ENCODE peak calls at places on chromosomes 4 and X, in eight cellular contexts. Q, U, L, G, I, Y, D and V are unnamed samples.

GRCh38 chr4:90498175-90498574 is 371.0 kb downstream of the CCSER1 start:
- DNase-seq in Q (no peak), Y (no peak), I (no peak), U (no peak), G (no peak), D (no peak), L (no peak), V (no peak)

GRCh38 chr4:8228319-8229250 is 29.5 kb downstream of the SH3TC1 start:
- DNase-seq in Y (no peak), G (peak), D (peak), L (peak), I (no peak), U (no peak), Q (peak), V (no peak)

GRCh38 chrX:95733426-95733825 is 951.2 kb upstream of the DIAPH2 start:
- DNase-seq in D (no peak), G (no peak), U (no peak), L (no peak), Y (no peak), Q (no peak), I (no peak), V (no peak)

GRCh38 chrX:43002526-43003203 is 224.7 kb upstream of the PPP1R2C start:
- DNase-seq in Y (no peak), L (no peak), Q (no peak), D (no peak), U (no peak), G (no peak), I (no peak), V (no peak)

GRCh38 chrX:22135171-22135711 is 103.1 kb downstream of the PHEX start:
- DNase-seq in Q (no peak), G (no peak), L (no peak), Y (no peak), I (peak), U (no peak), D (no peak), V (no peak)

GRCh38 chr4:169418846-169419245 is 148.1 kb upstream of the SH3RF1 start:
- DNase-seq in U (no peak), G (no peak), Q (peak), D (no peak), I (no peak), Y (no peak), L (no peak), V (no peak)

GRCh38 chr4:119097282-119097900 is 38.2 kb upstream of the MYOZ2 start:
- DNase-seq in G (no peak), Q (no peak), I (no peak), D (no peak), L (no peak), U (no peak), Y (no peak), V (no peak)

GRCh38 chrX:141278306-141278705 is 36.0 kb upstream of the SPANXC start:
- DNase-seq in Y (peak), U (peak), I (peak), G (no peak), D (no peak), L (no peak), Q (no peak), V (no peak)

GRCh38 chr4:172736046-172736445 is 432.6 kb upstream of the GALNT7 start:
- DNase-seq in Y (no peak), Q (no peak), U (no peak), L (no peak), D (no peak), I (no peak), G (no peak), V (no peak)

GRCh38 chr4:47668810-47669408 is 169.0 kb downstream of the CORIN start:
- DNase-seq in U (peak), G (peak), I (peak), D (no peak), L (no peak), Y (no peak), Q (peak), V (no peak)

GRCh38 chr4:75555294-75556164 is at the start of gene ODAPH:
- DNase-seq in Q (peak), I (no peak), L (no peak), Y (no peak), D (no peak), U (no peak), G (no peak), V (no peak)

GRCh38 chr4:30630431-30630830 is 89.7 kb upstream of the PCDH7 start:
- DNase-seq in U (no peak), I (no peak), Y (no peak), G (no peak), Q (no peak), D (no peak), L (no peak), V (no peak)

GRCh38 chrX:151753313-151754041 is 18.9 kb downstream of the CNGA2 start:
- DNase-seq in I (peak), Y (peak), L (no peak), Q (no peak), D (peak), G (peak), U (peak), V (no peak)

GRCh38 chr4:157804986-157805385 is 367.8 kb downstream of the GASK1B start:
- DNase-seq in Y (no peak), D (no peak), L (no peak), Q (no peak), G (no peak), U (no peak), I (no peak), V (no peak)

GRCh38 chrX:153925387-153925738 is 701 bp downstream of the ARHGAP4 start:
- DNase-seq in L (no peak), Y (no peak), U (no peak), G (no peak), D (no peak), I (no peak), Q (no peak), V (no peak)

GRCh38 chrX:153927686-153927935 is 1.5 kb upstream of the ARHGAP4 start:
- DNase-seq in D (no peak), L (no peak), I (no peak), Q (no peak), G (no peak), Y (no peak), U (no peak), V (no peak)

GRCh38 chrX:153926594-153926862 is 464 bp upstream of the ARHGAP4 start:
- DNase-seq in Y (peak), I (no peak), G (no peak), D (no peak), L (no peak), Q (no peak), U (no peak), V (no peak)

GRCh38 chrX:153926863-153927685 is 1.0 kb upstream of the ARHGAP4 start:
- DNase-seq in Q (no peak), L (peak), Y (no peak), U (no peak), G (peak), D (peak), I (no peak), V (no peak)

DNA sequence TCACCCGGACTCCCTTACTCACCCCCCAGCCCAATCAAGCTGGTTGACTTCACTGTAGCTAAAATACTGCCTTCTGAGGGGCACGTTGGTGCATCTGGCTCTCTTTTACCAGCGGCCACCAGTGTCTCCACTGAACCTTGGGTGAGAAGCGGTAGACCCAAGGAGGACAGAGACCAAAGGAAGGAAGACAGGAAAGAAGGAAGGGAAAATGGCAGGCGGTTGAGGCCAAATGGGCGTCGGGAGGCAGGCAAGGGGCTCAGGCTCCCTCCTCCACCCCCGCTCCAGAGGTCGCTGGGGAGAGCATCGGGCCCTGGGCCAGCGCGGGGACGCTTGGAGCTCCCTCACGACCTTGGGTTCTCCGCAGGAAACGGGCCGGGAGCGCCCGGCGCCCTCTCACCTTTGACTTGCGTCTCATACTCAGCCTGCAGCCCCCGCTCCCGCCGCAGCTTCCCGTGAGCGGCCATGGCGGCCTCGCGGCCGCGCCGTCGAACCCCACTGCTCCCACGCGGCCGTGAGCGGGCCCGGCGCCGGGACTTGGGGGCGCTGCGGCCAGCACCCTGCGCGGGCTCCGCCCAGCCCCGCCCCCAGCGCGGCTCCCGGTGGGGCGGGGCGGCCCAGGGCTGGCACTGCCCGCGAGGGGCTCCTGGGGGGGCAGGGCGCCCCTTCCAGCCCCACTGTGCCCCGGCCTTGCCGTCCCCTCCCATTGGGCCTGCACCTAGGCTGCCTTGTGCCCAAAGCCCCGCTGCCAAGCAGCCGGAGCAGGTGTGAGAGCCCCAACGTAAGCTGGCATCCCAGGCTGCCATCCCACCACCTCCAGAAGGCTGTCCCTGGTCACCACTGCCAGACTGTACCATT is at the start of gene ARHGAP4:
- DNase-seq in L (peak), I (no peak), D (peak), Q (no peak), G (no peak), U (no peak), Y (peak), V (no peak)
- TF ChIP-seq CTCF in L (no peak), I (no peak), D (no peak), Q (no peak), G (no peak), U (no peak), Y (no peak), V (no peak)

GRCh38 chr4:4754641-4755040 is 104.8 kb upstream of the MSX1 start:
- DNase-seq in I (no peak), L (no peak), Q (no peak), U (no peak), D (no peak), G (no peak), Y (no peak), V (no peak)

GRCh38 chr4:4752025-4752424 is 107.4 kb upstream of the MSX1 start:
- DNase-seq in Y (no peak), D (no peak), I (no peak), U (no peak), Q (no peak), L (no peak), G (no peak), V (no peak)

GRCh38 chr4:4753643-4754042 is 105.8 kb upstream of the MSX1 start:
- DNase-seq in G (no peak), U (no peak), L (no peak), Q (no peak), D (no peak), I (no peak), Y (no peak), V (no peak)

GRCh38 chr4:4752576-4753401 is 106.7 kb upstream of the MSX1 start:
- DNase-seq in Y (no peak), D (no peak), U (no peak), I (no peak), G (no peak), Q (peak), L (no peak), V (no peak)

DNA sequence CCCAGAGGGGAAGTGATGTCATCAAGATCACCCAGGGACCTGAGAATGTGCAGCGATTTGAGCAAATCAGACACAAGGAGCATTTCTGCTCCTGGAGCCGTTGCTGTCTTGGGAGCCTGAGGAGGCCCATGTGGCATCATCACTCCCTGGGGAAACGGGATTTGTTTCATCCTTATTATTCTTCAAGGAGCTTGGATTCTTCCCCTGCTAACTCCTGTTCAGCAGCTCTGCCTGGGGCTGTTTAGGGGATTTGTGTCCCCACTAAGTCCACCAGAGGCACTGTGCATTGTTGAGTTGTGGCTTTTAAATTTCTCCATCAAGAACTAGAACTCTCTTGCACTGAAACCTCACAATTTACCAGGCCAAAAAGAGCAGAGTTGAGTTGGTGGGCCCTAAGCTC is 104.2 kb upstream of the MSX1 start:
- DNase-seq in Y (no peak), I (no peak), D (no peak), U (no peak), Q (no peak), G (no peak), L (no peak), V (no peak)
- TF ChIP-seq CTCF in Y (no peak), I (no peak), D (no peak), U (no peak), Q (peak), G (no peak), L (no peak), V (no peak)

DNA sequence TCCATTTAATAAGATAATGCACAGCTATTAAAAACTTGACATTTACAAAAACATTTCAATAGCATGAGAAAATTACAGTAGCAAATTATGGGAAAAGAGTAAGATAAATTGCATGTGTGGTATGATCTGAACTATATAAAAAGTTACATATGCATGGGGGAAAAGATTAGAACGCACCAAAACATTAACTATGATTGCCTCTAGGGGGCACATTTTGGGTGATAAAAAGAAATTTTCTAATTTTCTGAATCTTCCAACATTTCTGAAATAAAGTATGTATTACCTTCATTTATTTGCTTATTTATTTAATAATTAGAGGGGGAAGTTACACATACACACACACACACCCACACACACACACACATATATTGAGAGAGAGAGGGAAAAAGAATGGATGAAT is 19.6 kb upstream of the KDM5C start:
- DNase-seq in D (no peak), Q (no peak), L (no peak), I (no peak), Y (no peak), U (no peak), G (no peak), V (no peak)
- TF ChIP-seq CTCF in D (no peak), Q (peak), L (no peak), I (peak), Y (no peak), U (peak), G (peak), V (peak)

GRCh38 chrX:128106630-128107029 is 54.4 kb upstream of the ACTRT1 start:
- DNase-seq in L (no peak), Y (peak), U (peak), Q (no peak), I (peak), G (no peak), D (no peak), V (no peak)
- TF ChIP-seq CTCF in L (peak), Y (peak), U (no peak), Q (no peak), I (peak), G (no peak), D (no peak), V (peak)

DNA sequence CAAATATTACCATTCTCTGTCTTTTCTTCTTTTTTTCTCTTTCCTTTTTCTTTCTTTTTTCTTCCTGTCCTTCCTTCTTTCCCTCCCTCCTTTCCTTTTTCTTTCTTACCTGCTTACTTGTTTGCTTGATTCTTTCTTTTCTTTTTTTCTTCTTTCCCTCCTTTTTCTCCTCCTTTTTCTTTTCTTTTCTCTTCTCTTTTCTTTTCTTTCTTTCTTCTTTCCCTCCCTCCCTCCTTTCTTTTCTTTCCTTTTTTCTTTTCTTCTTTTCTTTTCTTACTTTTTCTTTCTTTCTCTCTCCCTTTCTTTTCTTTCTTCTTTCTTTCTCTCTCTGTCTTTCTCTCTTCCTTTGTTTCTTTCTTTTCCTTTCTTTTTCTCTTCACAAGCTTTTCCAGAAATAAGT is 697.4 kb upstream of the ADGRL3 start:
- DNase-seq in L (no peak), D (no peak), G (no peak), I (no peak), Q (no peak), Y (no peak), U (no peak), V (no peak)
- TF ChIP-seq CTCF in L (no peak), D (no peak), G (no peak), I (no peak), Q (no peak), Y (no peak), U (no peak), V (no peak)